ENCODE peak calls at places on chromosomes 13 and 19, in five cellular contexts. One of them, this sample, is unnamed.

GRCh38 chr13:95921485-95921884 is 131.7 kb downstream of the UGGT2 start:
- DNase-seq in fibroblast of mammary gland: peak
- DNase-seq in choroid plexus epithelial cell: peak
- DNase-seq in fibroblast of pulmonary artery: no peak
- DNase-seq in uterus: no peak
- DNase-seq in this sample: no peak

GRCh38 chr13:94984974-94985373 is 272.6 kb upstream of the SOX21 start:
- DNase-seq in fibroblast of mammary gland: no peak
- DNase-seq in choroid plexus epithelial cell: no peak
- DNase-seq in fibroblast of pulmonary artery: no peak
- DNase-seq in uterus: no peak
- DNase-seq in this sample: no peak

GRCh38 chr13:45316210-45316799 is 24.7 kb downstream of the TPT1 start:
- DNase-seq in choroid plexus epithelial cell: no peak
- DNase-seq in uterus: no peak
- DNase-seq in fibroblast of mammary gland: no peak
- DNase-seq in fibroblast of pulmonary artery: no peak
- DNase-seq in this sample: no peak

GRCh38 chr19:31348416-31349159 is 648 bp downstream of the TSHZ3 start:
- DNase-seq in fibroblast of mammary gland: no peak
- DNase-seq in fibroblast of pulmonary artery: peak
- DNase-seq in choroid plexus epithelial cell: peak
- DNase-seq in uterus: peak
- DNase-seq in this sample: no peak

GRCh38 chr13:66068683-66069082 is 1161.5 kb downstream of the PCDH9 start:
- DNase-seq in fibroblast of pulmonary artery: no peak
- DNase-seq in fibroblast of mammary gland: no peak
- DNase-seq in choroid plexus epithelial cell: no peak
- DNase-seq in uterus: no peak
- DNase-seq in this sample: no peak

GRCh38 chr19:13579388-13580060 is 73.2 kb upstream of the CACNA1A start:
- DNase-seq in fibroblast of mammary gland: peak
- DNase-seq in uterus: no peak
- DNase-seq in choroid plexus epithelial cell: no peak
- DNase-seq in fibroblast of pulmonary artery: no peak
- DNase-seq in this sample: peak

GRCh38 chr19:6092329-6093286 is 17.7 kb downstream of the RFX2 start:
- DNase-seq in fibroblast of pulmonary artery: peak
- DNase-seq in choroid plexus epithelial cell: peak
- DNase-seq in uterus: peak
- DNase-seq in fibroblast of mammary gland: peak
- DNase-seq in this sample: no peak

GRCh38 chr13:67231481-67231940 is 1.4 kb upstream of the PCDH9 start:
- DNase-seq in uterus: no peak
- DNase-seq in fibroblast of pulmonary artery: no peak
- DNase-seq in fibroblast of mammary gland: no peak
- DNase-seq in choroid plexus epithelial cell: peak
- DNase-seq in this sample: no peak

GRCh38 chr13:44197791-44198770 is 175.5 kb upstream of the SERP2 start:
- DNase-seq in fibroblast of mammary gland: no peak
- DNase-seq in choroid plexus epithelial cell: peak
- DNase-seq in uterus: no peak
- DNase-seq in fibroblast of pulmonary artery: peak
- DNase-seq in this sample: peak

GRCh38 chr13:53921473-53921872 is 892.9 kb downstream of the OLFM4 start:
- DNase-seq in uterus: no peak
- DNase-seq in fibroblast of pulmonary artery: no peak
- DNase-seq in fibroblast of mammary gland: no peak
- DNase-seq in choroid plexus epithelial cell: no peak
- DNase-seq in this sample: no peak

GRCh38 chr13:86870388-86870966 is 800.7 kb upstream of the SLITRK5 start:
- DNase-seq in uterus: no peak
- DNase-seq in fibroblast of pulmonary artery: peak
- DNase-seq in choroid plexus epithelial cell: peak
- DNase-seq in fibroblast of mammary gland: peak
- DNase-seq in this sample: no peak

GRCh38 chr19:6580313-6580712 is 10.6 kb downstream of the CD70 start:
- DNase-seq in uterus: no peak
- DNase-seq in fibroblast of mammary gland: peak
- DNase-seq in choroid plexus epithelial cell: no peak
- DNase-seq in fibroblast of pulmonary artery: peak
- DNase-seq in this sample: no peak

GRCh38 chr13:98998831-98999634 is 21.2 kb upstream of the DOCK9 start:
- DNase-seq in choroid plexus epithelial cell: peak
- DNase-seq in uterus: peak
- DNase-seq in fibroblast of pulmonary artery: peak
- DNase-seq in fibroblast of mammary gland: peak
- DNase-seq in this sample: no peak

GRCh38 chr19:58581227-58582141 is 8.3 kb upstream of the MZF1 start:
- DNase-seq in uterus: peak
- DNase-seq in fibroblast of mammary gland: peak
- DNase-seq in choroid plexus epithelial cell: peak
- DNase-seq in fibroblast of pulmonary artery: peak
- DNase-seq in this sample: peak

GRCh38 chr19:54660967-54661366 is 1.8 kb upstream of the LILRB4 start:
- DNase-seq in fibroblast of mammary gland: no peak
- DNase-seq in uterus: no peak
- DNase-seq in fibroblast of pulmonary artery: no peak
- DNase-seq in choroid plexus epithelial cell: no peak
- DNase-seq in this sample: no peak

GRCh38 chr13:98108330-98108729 is 34.6 kb upstream of the FARP1 start:
- DNase-seq in uterus: no peak
- DNase-seq in fibroblast of mammary gland: no peak
- DNase-seq in fibroblast of pulmonary artery: peak
- DNase-seq in choroid plexus epithelial cell: no peak
- DNase-seq in this sample: no peak

GRCh38 chr13:37648604-37649003 is 50.0 kb upstream of the POSTN start:
- DNase-seq in choroid plexus epithelial cell: peak
- DNase-seq in uterus: no peak
- DNase-seq in fibroblast of mammary gland: peak
- DNase-seq in fibroblast of pulmonary artery: peak
- DNase-seq in this sample: peak

GRCh38 chr13:111344471-111345191 is 24.2 kb downstream of the TEX29 start:
- DNase-seq in choroid plexus epithelial cell: peak
- DNase-seq in fibroblast of pulmonary artery: peak
- DNase-seq in fibroblast of mammary gland: peak
- DNase-seq in uterus: no peak
- DNase-seq in this sample: no peak

GRCh38 chr19:11232555-11232954 is 6.9 kb upstream of the ANGPTL8 start:
- DNase-seq in choroid plexus epithelial cell: no peak
- DNase-seq in uterus: no peak
- DNase-seq in fibroblast of pulmonary artery: no peak
- DNase-seq in fibroblast of mammary gland: no peak
- DNase-seq in this sample: no peak

GRCh38 chr13:94169783-94170513 is 309.5 kb downstream of the DCT start:
- DNase-seq in fibroblast of pulmonary artery: no peak
- DNase-seq in uterus: no peak
- DNase-seq in choroid plexus epithelial cell: no peak
- DNase-seq in fibroblast of mammary gland: peak
- DNase-seq in this sample: no peak

GRCh38 chr19:16260160-16260793 is 62.6 kb downstream of the AP1M1 start:
- DNase-seq in fibroblast of mammary gland: no peak
- DNase-seq in fibroblast of pulmonary artery: no peak
- DNase-seq in choroid plexus epithelial cell: no peak
- DNase-seq in uterus: no peak
- DNase-seq in this sample: no peak

GRCh38 chr19:5143471-5144411 is 174.8 kb downstream of the KDM4B start:
- DNase-seq in uterus: no peak
- DNase-seq in fibroblast of pulmonary artery: no peak
- DNase-seq in choroid plexus epithelial cell: no peak
- DNase-seq in fibroblast of mammary gland: no peak
- DNase-seq in this sample: no peak

GRCh38 chr13:77779461-77780272 is 82.2 kb downstream of the SLAIN1 start:
- DNase-seq in choroid plexus epithelial cell: peak
- DNase-seq in fibroblast of mammary gland: peak
- DNase-seq in uterus: no peak
- DNase-seq in fibroblast of pulmonary artery: peak
- DNase-seq in this sample: peak

GRCh38 chr19:18791315-18791678 is 192 bp upstream of the COMP start:
- DNase-seq in choroid plexus epithelial cell: no peak
- DNase-seq in fibroblast of mammary gland: no peak
- DNase-seq in fibroblast of pulmonary artery: no peak
- DNase-seq in uterus: no peak
- DNase-seq in this sample: no peak

GRCh38 chr19:43524922-43525835 is 1.8 kb downstream of the ETHE1 start:
- DNase-seq in uterus: peak
- DNase-seq in choroid plexus epithelial cell: peak
- DNase-seq in fibroblast of mammary gland: peak
- DNase-seq in fibroblast of pulmonary artery: peak
- DNase-seq in this sample: no peak

GRCh38 chr13:79775830-79776229 is 294.9 kb downstream of the NDFIP2 start:
- DNase-seq in fibroblast of mammary gland: peak
- DNase-seq in uterus: no peak
- DNase-seq in fibroblast of pulmonary artery: peak
- DNase-seq in choroid plexus epithelial cell: peak
- DNase-seq in this sample: peak

GRCh38 chr13:114010401-114011101 is 36.7 kb upstream of the C13orf46 start:
- DNase-seq in choroid plexus epithelial cell: no peak
- DNase-seq in fibroblast of mammary gland: no peak
- DNase-seq in fibroblast of pulmonary artery: no peak
- DNase-seq in uterus: no peak
- DNase-seq in this sample: no peak

GRCh38 chr19:35136977-35137702 is 1.5 kb upstream of the FXYD1 start:
- DNase-seq in fibroblast of mammary gland: no peak
- DNase-seq in fibroblast of pulmonary artery: no peak
- DNase-seq in choroid plexus epithelial cell: no peak
- DNase-seq in uterus: no peak
- DNase-seq in this sample: no peak

GRCh38 chr19:38227272-38228004 is 3.4 kb upstream of the DPF1 start:
- DNase-seq in fibroblast of pulmonary artery: no peak
- DNase-seq in uterus: no peak
- DNase-seq in fibroblast of mammary gland: no peak
- DNase-seq in choroid plexus epithelial cell: no peak
- DNase-seq in this sample: no peak

GRCh38 chr19:55465460-55466245 is 1.1 kb upstream of the C19orf85 start:
- DNase-seq in uterus: no peak
- DNase-seq in fibroblast of pulmonary artery: no peak
- DNase-seq in fibroblast of mammary gland: no peak
- DNase-seq in choroid plexus epithelial cell: no peak
- DNase-seq in this sample: no peak

GRCh38 chr13:51523082-51523518 is 61.2 kb upstream of the WDFY2 start:
- DNase-seq in fibroblast of pulmonary artery: peak
- DNase-seq in fibroblast of mammary gland: peak
- DNase-seq in uterus: peak
- DNase-seq in choroid plexus epithelial cell: peak
- DNase-seq in this sample: no peak

GRCh38 chr13:29162638-29163037 is 342.5 kb downstream of the MTUS2 start:
- DNase-seq in fibroblast of mammary gland: no peak
- DNase-seq in fibroblast of pulmonary artery: no peak
- DNase-seq in uterus: no peak
- DNase-seq in choroid plexus epithelial cell: peak
- DNase-seq in this sample: no peak

GRCh38 chr19:15836345-15836594 is 20.8 kb upstream of the OR10H1 start:
- DNase-seq in fibroblast of pulmonary artery: peak
- DNase-seq in fibroblast of mammary gland: peak
- DNase-seq in choroid plexus epithelial cell: peak
- DNase-seq in uterus: no peak
- DNase-seq in this sample: no peak

DNA sequence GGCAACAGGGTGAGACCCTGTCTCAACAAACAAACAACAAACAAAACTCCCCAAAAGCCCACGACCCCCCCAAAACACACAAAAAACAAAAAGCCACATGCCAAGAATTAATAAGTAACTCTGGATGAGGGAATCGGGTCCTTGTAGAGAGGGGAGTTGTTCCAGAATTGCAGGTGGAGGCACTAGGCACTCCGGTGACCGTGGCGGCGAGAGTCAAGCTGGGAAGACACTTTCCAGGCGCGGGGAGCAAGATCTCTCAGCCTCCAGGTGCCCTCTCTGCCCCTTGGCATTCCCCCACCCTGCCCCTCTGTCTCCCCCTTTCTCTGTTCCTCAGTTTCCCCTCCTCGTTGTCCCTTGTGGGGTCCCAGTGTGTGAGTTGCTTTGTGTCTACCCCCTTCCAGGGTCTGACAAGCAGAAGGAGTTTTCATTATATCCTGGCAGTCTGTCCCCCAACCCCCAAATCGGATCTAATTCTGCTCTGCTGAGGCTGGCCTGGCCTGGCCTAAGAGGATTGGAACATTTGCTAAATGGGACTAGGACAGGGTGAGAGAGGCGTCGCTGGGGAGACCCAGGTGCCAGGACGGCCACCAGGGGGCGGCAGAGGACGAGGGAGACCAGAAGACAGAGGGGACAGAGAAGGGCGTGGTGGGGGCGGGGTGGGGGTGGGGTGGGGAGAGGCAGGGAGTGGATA is 8.3 kb upstream of the CRX start:
- DNase-seq in uterus: peak
- DNase-seq in fibroblast of pulmonary artery: peak
- DNase-seq in choroid plexus epithelial cell: peak
- DNase-seq in fibroblast of mammary gland: peak
- DNase-seq in this sample: no peak
- TF ChIP-seq CTCF in uterus: peak
- TF ChIP-seq CTCF in fibroblast of pulmonary artery: peak
- TF ChIP-seq CTCF in choroid plexus epithelial cell: peak
- TF ChIP-seq CTCF in fibroblast of mammary gland: peak
- TF ChIP-seq CTCF in this sample: peak

GRCh38 chr19:48248081-48248833 is 7.5 kb downstream of the CARD8 start:
- DNase-seq in uterus: no peak
- DNase-seq in choroid plexus epithelial cell: no peak
- DNase-seq in fibroblast of pulmonary artery: no peak
- DNase-seq in fibroblast of mammary gland: no peak
- DNase-seq in this sample: no peak
- H3K4me3 ChIP-seq in uterus: no peak
- H3K4me3 ChIP-seq in choroid plexus epithelial cell: no peak
- H3K4me3 ChIP-seq in fibroblast of pulmonary artery: no peak
- H3K4me3 ChIP-seq in fibroblast of mammary gland: no peak
- H3K4me3 ChIP-seq in this sample: no peak

GRCh38 chr19:46511237-46511636 is 15.6 kb upstream of the PNMA8B start:
- DNase-seq in uterus: no peak
- DNase-seq in fibroblast of mammary gland: no peak
- DNase-seq in choroid plexus epithelial cell: no peak
- DNase-seq in fibroblast of pulmonary artery: no peak
- DNase-seq in this sample: no peak
- TF ChIP-seq CTCF in uterus: no peak
- TF ChIP-seq CTCF in fibroblast of mammary gland: no peak
- TF ChIP-seq CTCF in choroid plexus epithelial cell: no peak
- TF ChIP-seq CTCF in fibroblast of pulmonary artery: no peak
- TF ChIP-seq CTCF in this sample: no peak

GRCh38 chr13:43057653-43058317 is 34.4 kb downstream of the DNAJC15 start:
- DNase-seq in fibroblast of pulmonary artery: peak
- DNase-seq in fibroblast of mammary gland: no peak
- DNase-seq in choroid plexus epithelial cell: peak
- DNase-seq in uterus: no peak
- DNase-seq in this sample: peak
- H3K4me3 ChIP-seq in fibroblast of pulmonary artery: no peak
- H3K4me3 ChIP-seq in fibroblast of mammary gland: no peak
- H3K4me3 ChIP-seq in choroid plexus epithelial cell: no peak
- H3K4me3 ChIP-seq in uterus: no peak
- H3K4me3 ChIP-seq in this sample: no peak

GRCh38 chr19:2858864-2859263 is 8.3 kb upstream of the ZNF556 start:
- DNase-seq in fibroblast of mammary gland: no peak
- DNase-seq in choroid plexus epithelial cell: no peak
- DNase-seq in uterus: no peak
- DNase-seq in fibroblast of pulmonary artery: no peak
- DNase-seq in this sample: no peak
- TF ChIP-seq CTCF in fibroblast of mammary gland: no peak
- TF ChIP-seq CTCF in choroid plexus epithelial cell: no peak
- TF ChIP-seq CTCF in uterus: no peak
- TF ChIP-seq CTCF in fibroblast of pulmonary artery: no peak
- TF ChIP-seq CTCF in this sample: no peak

This sample was measured in AG09309.